ENCODE peak calls at places on chromosome 6, in nine cellular contexts. X is transverse colon, J is HCT116, E is sigmoid colon, C is stomach, Q is HepG2, A is Panc1, H is suprapubic skin, N is K562. T is an unnamed sample. For H3K4me1, the result is how much of the 10 kb centered on the place peaks cover.

GRCh38 chr6:3751730-3752537 is 421 bp upstream of the PXDC1 start:
- DNase-seq in X (peak), J (peak), E (peak), C (peak), Q (peak), A (no peak), H (peak), N (peak), T (peak)

GRCh38 chr6:97175806-97176205 is 107.2 kb downstream of the MMS22L start:
- DNase-seq in X (no peak), J (no peak), E (no peak), C (no peak), Q (no peak), A (no peak), H (no peak), N (no peak), T (peak)

GRCh38 chr6:113190170-113190569 is 667.0 kb upstream of the MARCKS start:
- DNase-seq in X (no peak), J (peak), E (no peak), C (no peak), Q (no peak), A (no peak), H (no peak), N (no peak), T (no peak)

GRCh38 chr6:18022398-18023231 is 35.2 kb upstream of the KIF13A start:
- DNase-seq in X (no peak), J (no peak), E (no peak), C (no peak), Q (no peak), A (no peak), H (no peak), N (no peak), T (no peak)

GRCh38 chr6:16003197-16003491 is 125.7 kb upstream of the MYLIP start:
- DNase-seq in X (no peak), J (no peak), E (no peak), C (no peak), Q (no peak), A (no peak), H (no peak), N (no peak), T (no peak)

GRCh38 chr6:169232507-169232931 is 21.1 kb downstream of the THBS2 start:
- DNase-seq in X (no peak), J (no peak), E (no peak), C (peak), Q (no peak), A (no peak), H (no peak), N (no peak), T (peak)

GRCh38 chr6:55497694-55498093 is 81.3 kb downstream of the HMGCLL1 start:
- DNase-seq in X (no peak), J (no peak), E (no peak), C (no peak), Q (no peak), A (no peak), H (no peak), N (no peak), T (no peak)

GRCh38 chr6:30206799-30207618 is 6.2 kb downstream of the TRIM26 start:
- DNase-seq in X (peak), J (no peak), E (peak), C (peak), Q (peak), A (no peak), H (no peak), N (no peak), T (peak)

GRCh38 chr6:30465582-30466306 is 23.6 kb upstream of the HLA-E start:
- DNase-seq in X (no peak), J (no peak), E (no peak), C (no peak), Q (no peak), A (no peak), H (no peak), N (no peak), T (no peak)

GRCh38 chr6:15058200-15059070 is 187.4 kb upstream of the JARID2 start:
- DNase-seq in X (no peak), J (no peak), E (no peak), C (no peak), Q (no peak), A (no peak), H (no peak), N (no peak), T (no peak)

GRCh38 chr6:111912904-111913303 is 39.7 kb upstream of the FYN start:
- DNase-seq in X (no peak), J (no peak), E (no peak), C (no peak), Q (no peak), A (no peak), H (no peak), N (no peak), T (no peak)

GRCh38 chr6:170367241-170367640 is 60.7 kb downstream of the FAM120B start:
- DNase-seq in X (no peak), J (no peak), E (no peak), C (no peak), Q (no peak), A (no peak), H (no peak), N (no peak), T (no peak)

GRCh38 chr6:152270301-152270925 is 366.7 kb downstream of the SYNE1 start:
- DNase-seq in X (no peak), J (no peak), E (no peak), C (no peak), Q (no peak), A (no peak), H (no peak), N (no peak), T (no peak)

GRCh38 chr6:150004783-150005717 is 20.3 kb downstream of the RAET1L start:
- DNase-seq in X (peak), J (peak), E (peak), C (peak), Q (peak), A (peak), H (peak), N (peak), T (peak)

GRCh38 chr6:154593122-154593521 is 82.6 kb upstream of the CNKSR3 start:
- DNase-seq in X (no peak), J (no peak), E (peak), C (no peak), Q (peak), A (no peak), H (no peak), N (peak), T (no peak)

GRCh38 chr6:129192458-129192989 is 309.6 kb downstream of the LAMA2 start:
- DNase-seq in X (no peak), J (no peak), E (no peak), C (no peak), Q (no peak), A (no peak), H (no peak), N (no peak), T (peak)

GRCh38 chr6:147166360-147166944 is 37.8 kb upstream of the STXBP5 start:
- DNase-seq in X (no peak), J (no peak), E (no peak), C (no peak), Q (no peak), A (no peak), H (no peak), N (peak), T (no peak)

GRCh38 chr6:129481706-129482105 is 228.3 kb downstream of the ARHGAP18 start:
- DNase-seq in X (no peak), J (no peak), E (no peak), C (no peak), Q (no peak), A (no peak), H (no peak), N (no peak), T (no peak)

GRCh38 chr6:75932067-75932466 is 140.4 kb downstream of the IMPG1 start:
- DNase-seq in X (no peak), J (peak), E (no peak), C (peak), Q (peak), A (no peak), H (no peak), N (peak), T (no peak)

GRCh38 chr6:46653439-46653942 is 716 bp downstream of the SLC25A27 start:
- DNase-seq in X (no peak), J (no peak), E (no peak), C (no peak), Q (no peak), A (no peak), H (no peak), N (no peak), T (no peak)

GRCh38 chr6:131995924-131996323 is 44.8 kb upstream of the CCN2 start:
- DNase-seq in X (no peak), J (peak), E (no peak), C (no peak), Q (no peak), A (peak), H (no peak), N (no peak), T (no peak)

GRCh38 chr6:33790306-33790855 is 1.5 kb upstream of the LEMD2 start:
- DNase-seq in X (no peak), J (no peak), E (no peak), C (no peak), Q (no peak), A (no peak), H (no peak), N (no peak), T (no peak)

GRCh38 chr6:154675602-154676088 is 57.6 kb upstream of the SCAF8 start:
- DNase-seq in X (peak), J (peak), E (peak), C (peak), Q (peak), A (peak), H (peak), N (peak), T (no peak)

GRCh38 chr6:140230282-140230681 is 855.8 kb upstream of the CITED2 start:
- DNase-seq in X (peak), J (no peak), E (no peak), C (no peak), Q (no peak), A (no peak), H (no peak), N (no peak), T (peak)

GRCh38 chr6:162177733-162178132 is 549.8 kb downstream of the PRKN start:
- DNase-seq in X (no peak), J (no peak), E (no peak), C (no peak), Q (no peak), A (no peak), H (no peak), N (no peak), T (no peak)

GRCh38 chr6:122619309-122619708 is 9.1 kb downstream of the PKIB start:
- DNase-seq in X (no peak), J (no peak), E (no peak), C (no peak), Q (no peak), A (no peak), H (no peak), N (no peak), T (no peak)

GRCh38 chr6:35377002-35377401 is 34.6 kb downstream of the PPARD start:
- DNase-seq in X (no peak), J (no peak), E (no peak), C (no peak), Q (no peak), A (no peak), H (no peak), N (no peak), T (no peak)
- H3K4me1 ChIP-seq in X (under half), J (under half), E (under half), C (under half), Q (under half), A (under half), H (under half), N (under half), T (under half)

DNA sequence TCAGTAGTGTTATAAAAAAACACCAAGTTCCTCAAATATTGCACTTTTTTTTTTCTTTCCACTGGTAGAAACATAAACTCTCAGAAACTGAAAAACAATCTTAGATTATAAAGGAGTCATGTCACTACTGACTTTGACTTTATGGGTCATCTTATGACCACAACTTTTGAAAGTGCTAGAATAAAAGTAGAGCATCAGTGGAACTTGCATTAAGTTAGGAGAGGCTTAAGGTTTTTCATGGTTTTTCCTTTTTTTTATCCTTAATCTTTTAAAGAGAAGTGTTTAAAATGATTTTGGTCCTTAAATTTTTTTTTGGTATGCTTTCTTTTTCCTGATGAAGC is 56.6 kb upstream of the SUPT3H start:
- DNase-seq in X (no peak), J (no peak), E (no peak), C (no peak), Q (no peak), A (no peak), H (no peak), N (no peak), T (no peak)
- TF ChIP-seq POLR2AphosphoS5 in X (no peak), J (no peak), E (no peak), C (no peak), Q (no peak), A (no peak), H (no peak), N (no peak), T (no peak)

DNA sequence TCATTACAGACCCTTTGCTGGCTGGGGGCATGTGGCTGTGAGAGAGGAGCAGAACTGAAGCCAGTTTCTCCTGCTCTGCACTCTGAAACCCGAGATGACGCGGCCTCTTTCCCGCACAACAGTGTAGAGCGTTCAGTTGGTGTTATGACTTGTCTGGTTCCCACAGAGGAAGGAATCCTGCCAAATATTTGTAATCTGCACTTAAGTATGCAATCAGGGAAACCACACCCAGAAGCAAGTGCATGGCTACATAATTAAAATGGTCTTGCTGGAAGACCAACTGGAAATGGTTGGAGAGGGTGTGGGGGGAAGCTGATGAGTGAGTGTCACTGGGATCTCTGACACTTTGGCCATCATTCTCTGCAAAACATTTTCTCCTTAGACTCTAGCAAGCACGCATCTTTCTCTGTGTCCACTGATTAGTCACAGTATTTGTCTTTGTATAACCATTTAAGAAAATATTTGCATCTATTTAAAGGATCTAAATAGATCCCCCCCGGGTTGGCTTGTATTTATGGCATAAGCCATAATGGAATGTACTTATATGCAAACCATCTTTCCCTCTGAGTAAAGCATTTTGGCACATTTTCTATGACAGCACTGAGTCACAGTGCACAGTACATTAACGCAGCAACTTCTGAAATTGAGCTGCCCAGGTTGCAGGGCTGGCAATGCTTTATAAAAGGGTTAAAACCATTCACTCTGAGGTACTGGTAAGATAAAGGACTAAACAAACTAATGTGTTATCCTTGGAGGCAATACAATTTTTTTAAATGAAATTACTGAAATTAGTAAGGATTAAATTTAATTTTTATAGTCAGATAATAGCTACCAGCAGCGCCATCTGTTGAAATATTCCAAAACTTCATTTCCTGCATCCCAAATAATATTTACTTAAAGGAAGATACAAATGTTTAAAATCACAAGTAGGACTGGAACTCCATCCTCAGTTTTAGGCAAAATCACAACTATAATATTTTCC is 76.7 kb downstream of the FOXC1 start:
- DNase-seq in X (no peak), J (no peak), E (no peak), C (peak), Q (no peak), A (peak), H (no peak), N (no peak), T (peak)
- H3K4me1 ChIP-seq in X (under half), J (under half), E (under half), C (under half), Q (under half), A (under half), H (under half), N (under half), T (under half)

GRCh38 chr6:138814179-138814834 is 18.4 kb downstream of the ECT2L start:
- DNase-seq in X (no peak), J (no peak), E (no peak), C (no peak), Q (peak), A (no peak), H (no peak), N (no peak), T (no peak)

GRCh38 chr6:138805431-138805830 is 9.5 kb downstream of the ECT2L start:
- DNase-seq in X (no peak), J (no peak), E (no peak), C (no peak), Q (no peak), A (no peak), H (no peak), N (no peak), T (no peak)

GRCh38 chr6:138804986-138805385 is 9.1 kb downstream of the ECT2L start:
- DNase-seq in X (no peak), J (no peak), E (no peak), C (no peak), Q (no peak), A (no peak), H (no peak), N (no peak), T (no peak)

GRCh38 chr6:138806889-138807288 is 11.0 kb downstream of the ECT2L start:
- DNase-seq in X (no peak), J (no peak), E (no peak), C (no peak), Q (no peak), A (no peak), H (no peak), N (no peak), T (no peak)

DNA sequence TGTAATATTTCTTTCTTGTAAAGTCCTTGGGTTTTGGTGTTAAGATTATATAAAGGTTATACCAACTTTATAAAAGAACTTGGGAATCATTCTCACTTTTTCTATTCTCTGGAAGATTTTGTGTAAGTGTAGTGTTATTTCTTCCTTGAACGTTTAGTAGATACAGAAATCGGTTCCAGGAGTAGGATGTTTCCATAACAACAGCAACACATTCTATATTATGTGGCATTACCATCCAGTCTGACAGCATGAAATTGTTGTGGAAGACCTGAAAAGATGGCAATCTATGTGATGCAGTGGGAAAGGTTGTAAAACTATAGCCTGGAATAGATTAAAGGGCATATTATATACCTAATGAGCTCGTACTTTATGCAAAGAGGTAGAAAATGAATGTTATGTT is 13.8 kb downstream of the ECT2L start:
- DNase-seq in X (no peak), J (no peak), E (no peak), C (no peak), Q (no peak), A (no peak), H (no peak), N (no peak), T (no peak)
- TF ChIP-seq POLR2AphosphoS5 in X (no peak), J (no peak), E (no peak), C (no peak), Q (no peak), A (no peak), H (no peak), N (no peak), T (no peak)

GRCh38 chr6:43716099-43716498 is 28.5 kb upstream of the MRPS18A start:
- DNase-seq in X (no peak), J (no peak), E (peak), C (no peak), Q (no peak), A (no peak), H (no peak), N (no peak), T (peak)

GRCh38 chr6:43715056-43715788 is 27.6 kb upstream of the MRPS18A start:
- DNase-seq in X (peak), J (no peak), E (peak), C (no peak), Q (no peak), A (no peak), H (no peak), N (no peak), T (no peak)

GRCh38 chr6:43712590-43712989 is 25.0 kb upstream of the MRPS18A start:
- DNase-seq in X (no peak), J (no peak), E (peak), C (no peak), Q (no peak), A (no peak), H (no peak), N (no peak), T (no peak)

GRCh38 chr6:43714311-43715055 is 26.9 kb upstream of the MRPS18A start:
- DNase-seq in X (peak), J (no peak), E (peak), C (no peak), Q (peak), A (no peak), H (no peak), N (peak), T (no peak)

DNA sequence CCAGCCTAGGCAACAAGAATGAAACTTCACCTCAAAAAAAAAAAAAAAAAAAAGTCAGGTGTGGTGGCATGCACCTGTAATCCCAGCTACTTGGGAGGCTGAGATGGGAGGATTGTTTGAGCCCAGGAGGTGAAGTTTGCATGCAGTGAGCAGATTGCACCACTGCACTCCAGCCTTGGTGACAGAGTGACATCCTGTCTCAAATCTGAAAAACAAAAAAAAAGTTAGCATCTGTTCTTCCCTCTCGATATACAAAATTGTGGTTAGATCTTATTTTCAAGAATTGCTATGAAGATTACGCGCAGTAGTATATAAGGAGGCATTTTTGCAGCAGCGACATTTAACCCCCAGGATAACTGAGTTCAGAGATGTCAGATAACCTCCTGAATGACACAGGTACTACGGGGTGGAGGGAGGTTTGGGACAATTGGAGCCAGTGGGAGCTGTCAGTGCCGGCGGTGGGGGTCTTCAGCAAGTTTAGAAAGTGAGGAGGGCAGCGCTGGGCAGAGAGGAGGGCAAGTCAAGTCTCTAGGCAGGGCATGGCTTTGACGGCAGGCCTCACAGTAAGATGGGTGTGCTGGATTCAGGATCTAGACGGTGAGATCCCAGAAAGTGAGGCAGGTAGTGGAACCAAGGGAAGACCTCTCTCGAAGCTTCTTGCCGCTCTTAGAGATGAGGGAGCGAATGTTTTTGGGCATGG is 26.2 kb upstream of the MRPS18A start:
- DNase-seq in X (no peak), J (no peak), E (peak), C (no peak), Q (no peak), A (no peak), H (no peak), N (no peak), T (no peak)
- H3K4me1 ChIP-seq in X (under half), J (under half), E (under half), C (under half), Q (half or more), A (under half), H (under half), N (under half), T (under half)